ENCODE peak calls at places on chromosomes 12 and 14, in nine cellular contexts. M is kidney glomerular epithelial cell; U is foreskin fibroblast; H is stimulated activated CD8-positive, alpha-beta memory T cell treated with anti-CD3 and anti-CD28 coated beads, Interleukin-4, amount 100 ng/mL, for 24 hours; Y is dorsolateral prefrontal cortex; N is GM03348; C is cardiac fibroblast; I is effector memory CD8-positive, alpha-beta T cell; W is B cell. T is an unnamed sample.

GRCh38 chr14:58796636-58797429 is 159.1 kb downstream of the DACT1 start:
- DNase-seq in M (peak), U (peak), H (no peak), Y (no peak), N (no peak), C (no peak), I (no peak), W (no peak), T (no peak)

GRCh38 chr12:56450241-56450640 is 1.0 kb upstream of the TIMELESS start:
- DNase-seq in M (no peak), U (no peak), H (no peak), Y (no peak), N (no peak), C (no peak), I (no peak), W (no peak), T (no peak)

GRCh38 chr12:107329569-107330324 is 236.4 kb upstream of the CRY1 start:
- DNase-seq in M (no peak), U (no peak), H (no peak), Y (no peak), N (no peak), C (no peak), I (no peak), W (no peak), T (no peak)

GRCh38 chr12:68118096-68118755 is 41.3 kb downstream of the IFNG start:
- DNase-seq in M (no peak), U (no peak), H (no peak), Y (no peak), N (no peak), C (no peak), I (peak), W (no peak), T (no peak)

GRCh38 chr12:49706351-49707126 is 666 bp downstream of the FMNL3 start:
- DNase-seq in M (no peak), U (peak), H (no peak), Y (peak), N (peak), C (peak), I (peak), W (peak), T (no peak)

GRCh38 chr12:43578782-43579181 is 26.8 kb upstream of the ADAMTS20 start:
- DNase-seq in M (no peak), U (peak), H (no peak), Y (no peak), N (peak), C (no peak), I (no peak), W (no peak), T (no peak)

GRCh38 chr14:52852810-52853521 is 61.6 kb upstream of the GNPNAT1 start:
- DNase-seq in M (no peak), U (peak), H (no peak), Y (no peak), N (no peak), C (peak), I (no peak), W (no peak), T (no peak)

GRCh38 chr14:62179367-62180018 is 417.3 kb downstream of the SNAPC1 start:
- DNase-seq in M (peak), U (peak), H (no peak), Y (peak), N (peak), C (peak), I (no peak), W (no peak), T (no peak)

GRCh38 chr12:32399045-32399372 is 349 bp upstream of the FGD4 start:
- DNase-seq in M (no peak), U (no peak), H (no peak), Y (no peak), N (no peak), C (no peak), I (no peak), W (no peak), T (no peak)

GRCh38 chr14:68819260-68819691 is 26.4 kb upstream of the ZFP36L1 start:
- DNase-seq in M (peak), U (peak), H (no peak), Y (no peak), N (peak), C (peak), I (no peak), W (no peak), T (no peak)

GRCh38 chr14:33218030-33218429 is 279.4 kb downstream of the NPAS3 start:
- DNase-seq in M (peak), U (no peak), H (no peak), Y (no peak), N (no peak), C (no peak), I (no peak), W (no peak), T (no peak)

GRCh38 chr14:88933203-88933602 is 108.8 kb downstream of the TTC8 start:
- DNase-seq in M (no peak), U (no peak), H (no peak), Y (peak), N (no peak), C (no peak), I (no peak), W (no peak), T (no peak)

GRCh38 chr12:51323966-51324895 is at the start of gene BIN2:
- DNase-seq in M (no peak), U (no peak), H (peak), Y (no peak), N (no peak), C (no peak), I (peak), W (peak), T (peak)

GRCh38 chr12:122856999-122857671 is 21.9 kb downstream of the HIP1R start:
- DNase-seq in M (no peak), U (peak), H (no peak), Y (no peak), N (no peak), C (no peak), I (no peak), W (no peak), T (no peak)

GRCh38 chr12:2283910-2284309 is 231.1 kb downstream of the CACNA1C start:
- DNase-seq in M (no peak), U (peak), H (no peak), Y (no peak), N (peak), C (peak), I (no peak), W (no peak), T (no peak)

GRCh38 chr12:51663390-51663789 is 72.4 kb downstream of the SCN8A start:
- DNase-seq in M (no peak), U (no peak), H (no peak), Y (no peak), N (no peak), C (no peak), I (no peak), W (no peak), T (no peak)

GRCh38 chr12:11978985-11979384 is 91.8 kb upstream of the BCL2L14 start:
- DNase-seq in M (peak), U (peak), H (no peak), Y (no peak), N (peak), C (no peak), I (no peak), W (no peak), T (no peak)

GRCh38 chr14:72847721-72848120 is 46.2 kb downstream of the DPF3 start:
- DNase-seq in M (no peak), U (no peak), H (no peak), Y (no peak), N (no peak), C (no peak), I (no peak), W (no peak), T (no peak)

GRCh38 chr14:38500125-38500524 is 244.2 kb upstream of the CLEC14A start:
- DNase-seq in M (no peak), U (peak), H (no peak), Y (no peak), N (no peak), C (peak), I (no peak), W (no peak), T (no peak)

GRCh38 chr12:57898308-57898970 is 42.9 kb upstream of the ATP23 start:
- DNase-seq in M (no peak), U (peak), H (no peak), Y (no peak), N (peak), C (peak), I (no peak), W (peak), T (no peak)

GRCh38 chr14:65226824-65227604 is 124.7 kb upstream of the MAX start:
- DNase-seq in M (no peak), U (peak), H (no peak), Y (no peak), N (peak), C (peak), I (no peak), W (no peak), T (no peak)

GRCh38 chr14:103372552-103373304 is 12.5 kb upstream of the MARK3 start:
- DNase-seq in M (peak), U (peak), H (no peak), Y (no peak), N (peak), C (peak), I (no peak), W (no peak), T (no peak)

GRCh38 chr12:28759334-28759733 is 389.7 kb upstream of the FAR2 start:
- DNase-seq in M (no peak), U (peak), H (no peak), Y (no peak), N (peak), C (no peak), I (no peak), W (no peak), T (no peak)

GRCh38 chr12:2288001-2288400 is 235.2 kb downstream of the CACNA1C start:
- DNase-seq in M (no peak), U (peak), H (no peak), Y (no peak), N (peak), C (peak), I (no peak), W (no peak), T (no peak)

GRCh38 chr14:89481167-89481566 is 64.1 kb upstream of the FOXN3 start:
- DNase-seq in M (no peak), U (no peak), H (no peak), Y (no peak), N (no peak), C (no peak), I (no peak), W (no peak), T (no peak)

GRCh38 chr14:69643430-69644200 is 32.2 kb downstream of the SUSD6 start:
- DNase-seq in M (peak), U (peak), H (peak), Y (peak), N (no peak), C (no peak), I (no peak), W (no peak), T (no peak)

GRCh38 chr14:22955702-22956575 is 951 bp downstream of the HAUS4 start:
- DNase-seq in M (no peak), U (peak), H (no peak), Y (no peak), N (no peak), C (no peak), I (no peak), W (no peak), T (no peak)

GRCh38 chr14:98957211-98958047 is 314.6 kb downstream of the BCL11B start:
- DNase-seq in M (no peak), U (peak), H (no peak), Y (no peak), N (peak), C (peak), I (no peak), W (no peak), T (no peak)

GRCh38 chr12:42463671-42464070 is 125.9 kb downstream of the PRICKLE1 start:
- DNase-seq in M (no peak), U (no peak), H (no peak), Y (no peak), N (no peak), C (no peak), I (no peak), W (no peak), T (no peak)

GRCh38 chr14:87503711-87504110 is 489.3 kb downstream of the GALC start:
- DNase-seq in M (no peak), U (no peak), H (no peak), Y (no peak), N (no peak), C (no peak), I (no peak), W (no peak), T (no peak)

GRCh38 chr12:49941556-49942511 is 8.7 kb upstream of the AQP2 start:
- DNase-seq in M (no peak), U (no peak), H (no peak), Y (no peak), N (no peak), C (no peak), I (no peak), W (no peak), T (no peak)

T was measured in stimulated activated CD4-positive, alpha-beta T cell treated with anti-CD3 and anti-CD28 coated beads, Interleukin-12 subunit alpha, Interleukin-12 subunit beta, amount 100 ng/mL, for 48 hours.